ENCODE peak calls at places on chromosomes 12 and 14, in seven cellular contexts. A is Caco-2, D is cardiac muscle cell, C is colonic mucosa, B is NT2/D1, P is fibroblast of the aortic adventitia, I is tibial artery. J is an unnamed sample.

GRCh38 chr12:30026621-30027234 is 243.0 kb upstream of the TMTC1 start:
- DNase-seq in P (peak), C (no peak), A (no peak), D (peak), I (no peak), B (no peak), J (peak)

GRCh38 chr14:36502558-36503508 is 17.2 kb downstream of the NKX2-1 start:
- DNase-seq in D (no peak), I (no peak), C (no peak), A (no peak), P (no peak), B (no peak), J (no peak)

GRCh38 chr14:23206422-23207145 is 23.1 kb upstream of the SLC7A8 start:
- DNase-seq in A (no peak), I (no peak), B (no peak), P (no peak), D (no peak), C (no peak), J (no peak)

GRCh38 chr12:123062682-123063426 is 82.4 kb downstream of the ARL6IP4 start:
- DNase-seq in A (no peak), D (peak), P (peak), I (peak), C (no peak), B (no peak), J (peak)

GRCh38 chr12:15534322-15534721 is 212.0 kb downstream of the PTPRO start:
- DNase-seq in B (no peak), I (no peak), A (no peak), C (no peak), P (peak), D (peak), J (no peak)

GRCh38 chr12:123049398-123050250 is 69.1 kb downstream of the ARL6IP4 start:
- DNase-seq in P (no peak), A (no peak), D (no peak), C (no peak), B (no peak), I (no peak), J (peak)

GRCh38 chr14:97523936-97524335 is 726.8 kb downstream of the VRK1 start:
- DNase-seq in C (no peak), I (no peak), A (no peak), D (no peak), P (no peak), B (peak), J (no peak)

GRCh38 chr12:130847097-130847496 is 8.0 kb upstream of the STX2 start:
- DNase-seq in C (no peak), D (peak), P (no peak), I (no peak), A (no peak), B (no peak), J (peak)

GRCh38 chr12:55899035-55899434 is 28.7 kb downstream of the PYM1 start:
- DNase-seq in I (no peak), P (peak), B (no peak), C (no peak), A (no peak), D (peak), J (peak)

GRCh38 chr14:21098134-21098891 is at the start of gene ZNF219:
- DNase-seq in I (peak), A (peak), D (peak), C (peak), P (peak), B (no peak), J (no peak)

GRCh38 chr12:132445884-132446471 is 44.0 kb upstream of the FBRSL1 start:
- DNase-seq in C (no peak), P (peak), D (peak), B (no peak), A (peak), I (no peak), J (peak)

GRCh38 chr14:74302160-74302628 is 540 bp downstream of the ABCD4 start:
- DNase-seq in B (no peak), I (no peak), D (peak), P (peak), A (no peak), C (no peak), J (peak)

GRCh38 chr14:39154594-39155189 is 15.4 kb downstream of the TRAPPC6B start:
- DNase-seq in A (no peak), P (no peak), C (no peak), I (no peak), D (no peak), B (no peak), J (no peak)

GRCh38 chr12:96710127-96710745 is 196.8 kb upstream of the NEDD1 start:
- DNase-seq in A (peak), B (no peak), P (no peak), D (no peak), I (no peak), C (no peak), J (no peak)

GRCh38 chr12:109734219-109735000 is 20.8 kb downstream of the FAM222A start:
- DNase-seq in P (no peak), A (peak), C (no peak), I (peak), B (peak), D (peak), J (no peak)

GRCh38 chr12:13116259-13116658 is 12.8 kb upstream of the GSG1 start:
- DNase-seq in C (no peak), D (no peak), B (no peak), A (no peak), P (no peak), I (no peak), J (no peak)

GRCh38 chr14:104803916-104804371 is 3.0 kb downstream of the ZBTB42 start:
- DNase-seq in I (no peak), A (no peak), D (no peak), C (no peak), B (no peak), P (no peak), J (no peak)

GRCh38 chr14:44652640-44653039 is 145.6 kb upstream of the FSCB start:
- DNase-seq in D (no peak), I (no peak), B (no peak), A (no peak), C (no peak), P (no peak), J (no peak)

GRCh38 chr14:44649056-44649455 is 142.0 kb upstream of the FSCB start:
- DNase-seq in D (no peak), C (no peak), A (no peak), B (no peak), P (no peak), I (no peak), J (no peak)
- H3K4me3 ChIP-seq in D (no peak), C (no peak), A (no peak), B (no peak), P (no peak), I (no peak), J (no peak)

GRCh38 chr12:24795699-24796385 is 153.1 kb downstream of the BCAT1 start:
- DNase-seq in B (no peak), D (no peak), P (no peak), A (no peak), C (no peak), I (no peak), J (no peak)
- H3K4me3 ChIP-seq in B (no peak), D (no peak), P (no peak), A (no peak), C (peak), I (no peak), J (no peak)

GRCh38 chr12:124568431-124569374 is 1.3 kb upstream of the NCOR2 start:
- DNase-seq in C (peak), I (peak), D (peak), P (peak), B (peak), A (no peak), J (peak)
- H3K4me3 ChIP-seq in C (no peak), I (peak), D (no peak), P (no peak), B (peak), A (peak), J (no peak)

DNA sequence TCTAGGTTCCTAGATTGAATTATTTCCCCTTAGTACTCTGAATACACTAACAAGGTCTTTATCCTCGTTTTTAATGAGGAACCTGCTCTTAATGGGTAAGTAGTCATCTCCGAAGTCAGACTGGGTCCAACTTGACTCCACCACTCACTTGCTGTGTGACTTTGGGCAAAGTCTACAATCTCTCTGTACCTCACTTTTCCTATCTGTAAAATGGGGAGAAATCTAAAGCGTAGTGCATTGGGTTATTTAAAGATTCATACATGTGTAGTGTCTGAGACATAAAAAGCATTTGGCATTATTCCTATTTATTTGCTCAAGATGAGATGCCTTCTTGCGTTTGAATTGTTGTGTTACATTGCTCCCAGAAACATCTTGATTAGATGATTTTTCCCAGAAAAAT is 51.5 kb downstream of the GTF2A1 start:
- DNase-seq in A (no peak), C (no peak), B (no peak), P (no peak), D (no peak), I (no peak), J (no peak)
- H3K4me3 ChIP-seq in A (no peak), C (peak), B (no peak), P (peak), D (peak), I (peak), J (peak)

GRCh38 chr14:54675236-54676125 is 108.6 kb downstream of the SAMD4A start:
- DNase-seq in I (no peak), P (no peak), B (no peak), C (no peak), D (no peak), A (no peak), J (no peak)

GRCh38 chr14:54680636-54681035 is 113.7 kb downstream of the SAMD4A start:
- DNase-seq in A (no peak), C (no peak), P (peak), I (no peak), B (no peak), D (no peak), J (no peak)

GRCh38 chr14:54673193-54674121 is 106.5 kb downstream of the SAMD4A start:
- DNase-seq in I (no peak), A (no peak), B (no peak), C (no peak), D (no peak), P (peak), J (no peak)

GRCh38 chr14:54674342-54674741 is 107.4 kb downstream of the SAMD4A start:
- DNase-seq in C (no peak), D (no peak), I (no peak), P (no peak), B (no peak), A (no peak), J (no peak)

DNA sequence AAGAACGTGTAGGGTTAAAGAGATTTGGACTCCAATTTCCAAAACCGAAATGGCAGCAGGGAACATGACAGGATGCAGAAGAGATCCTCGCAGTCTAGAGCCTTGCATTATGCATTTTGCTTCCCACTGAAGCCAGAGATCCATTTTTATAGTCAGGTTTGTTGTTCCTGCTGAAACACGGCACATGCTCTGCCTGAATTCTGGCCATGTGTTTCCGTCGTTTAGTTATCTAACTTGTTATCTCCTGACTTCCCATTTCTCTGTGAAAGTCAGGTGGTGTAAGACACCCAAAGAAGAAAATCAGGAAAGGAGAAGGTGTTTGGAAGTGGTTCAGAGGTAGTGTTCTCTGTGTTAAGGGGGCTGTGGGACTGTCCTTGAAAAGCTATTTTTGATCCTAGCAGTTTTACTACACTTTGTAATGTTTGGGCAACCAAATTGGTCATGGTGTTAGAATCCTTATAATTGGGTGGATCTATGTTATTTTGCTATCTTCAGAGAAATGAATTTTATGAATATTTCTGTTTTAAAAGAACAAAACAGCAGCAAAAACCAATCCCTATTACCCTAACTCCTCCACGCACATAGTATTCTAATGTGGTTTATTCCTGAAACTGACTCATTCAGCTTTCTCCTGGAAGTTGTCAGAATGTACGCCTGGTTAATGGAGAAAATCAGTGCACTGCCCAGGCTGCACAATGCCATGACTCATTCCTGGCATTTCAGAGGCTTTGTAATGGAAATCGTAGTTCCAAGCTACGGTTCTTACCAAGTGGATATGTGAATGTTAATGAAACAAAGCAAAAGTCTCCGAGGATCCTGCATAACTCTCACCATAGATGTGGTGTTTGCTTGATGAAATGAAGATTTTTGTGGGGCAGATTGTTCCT is 110.1 kb downstream of the SAMD4A start:
- DNase-seq in A (no peak), I (no peak), D (peak), C (no peak), B (peak), P (peak), J (peak)
- H3K4me3 ChIP-seq in A (no peak), I (no peak), D (no peak), C (no peak), B (no peak), P (peak), J (no peak)

DNA sequence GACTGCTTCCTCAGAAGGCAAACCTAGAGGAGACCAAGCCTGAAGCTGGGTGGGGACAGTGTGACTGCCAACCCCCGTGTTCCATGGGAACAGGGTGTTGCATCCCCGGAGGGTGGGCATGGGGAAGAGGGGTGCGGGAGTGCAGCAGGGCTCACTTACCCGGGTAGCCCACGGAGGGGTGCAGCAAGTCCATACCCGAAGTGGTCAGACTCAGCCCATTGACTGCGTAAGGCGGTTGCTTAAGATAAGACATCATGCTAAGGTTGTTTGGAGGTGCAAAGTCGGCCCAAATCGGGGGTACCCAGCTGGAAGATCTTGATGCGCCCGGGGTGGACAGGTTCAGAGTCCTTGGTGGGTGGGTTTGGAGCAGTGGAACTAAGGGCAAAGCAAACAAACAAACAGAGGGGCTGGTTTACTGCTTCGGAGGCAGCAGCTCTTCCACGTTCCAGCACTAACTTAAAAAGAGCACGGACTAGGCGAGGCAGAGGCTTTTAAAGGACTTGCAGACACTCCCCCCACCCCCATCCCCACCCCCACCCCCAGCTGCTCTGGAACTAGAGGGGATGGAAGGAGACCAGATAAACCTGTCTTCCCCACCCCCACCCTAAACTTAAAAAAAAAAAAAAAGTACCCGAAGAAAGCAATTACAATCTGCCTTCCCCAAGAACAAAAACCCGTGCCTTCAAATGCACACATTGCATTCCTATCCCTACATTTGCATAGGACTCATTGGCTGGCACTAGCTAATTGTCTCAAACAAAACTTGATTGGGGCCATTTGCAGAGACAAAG is 4.9 kb downstream of the OTX2 start:
- DNase-seq in D (no peak), B (peak), P (no peak), A (no peak), I (no peak), C (no peak), J (no peak)
- H3K4me3 ChIP-seq in D (no peak), B (peak), P (no peak), A (no peak), I (no peak), C (no peak), J (no peak)

DNA sequence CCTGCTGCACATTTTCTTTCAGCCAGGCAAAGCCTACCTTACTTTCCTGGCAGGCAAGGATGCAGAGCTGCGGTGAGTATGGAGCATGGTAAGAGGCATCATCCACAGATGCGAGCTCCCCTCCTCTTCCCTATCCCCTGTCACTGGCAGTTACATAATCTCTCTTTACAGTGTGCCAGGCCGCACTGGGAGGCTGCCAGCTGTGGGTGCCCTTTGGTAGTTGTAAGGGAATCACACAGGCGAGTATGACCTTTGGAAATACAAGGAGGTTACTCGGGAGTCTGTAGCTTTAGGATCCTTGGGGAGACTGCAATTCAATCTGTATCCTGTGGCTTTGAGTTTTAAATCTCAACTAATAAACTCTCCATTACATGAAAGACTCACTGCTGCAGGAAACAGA is 132.5 kb downstream of the KTN1 start:
- DNase-seq in C (no peak), A (no peak), I (no peak), P (no peak), B (no peak), D (no peak), J (no peak)
- H3K4me3 ChIP-seq in C (no peak), A (no peak), I (no peak), P (no peak), B (no peak), D (no peak), J (no peak)

DNA sequence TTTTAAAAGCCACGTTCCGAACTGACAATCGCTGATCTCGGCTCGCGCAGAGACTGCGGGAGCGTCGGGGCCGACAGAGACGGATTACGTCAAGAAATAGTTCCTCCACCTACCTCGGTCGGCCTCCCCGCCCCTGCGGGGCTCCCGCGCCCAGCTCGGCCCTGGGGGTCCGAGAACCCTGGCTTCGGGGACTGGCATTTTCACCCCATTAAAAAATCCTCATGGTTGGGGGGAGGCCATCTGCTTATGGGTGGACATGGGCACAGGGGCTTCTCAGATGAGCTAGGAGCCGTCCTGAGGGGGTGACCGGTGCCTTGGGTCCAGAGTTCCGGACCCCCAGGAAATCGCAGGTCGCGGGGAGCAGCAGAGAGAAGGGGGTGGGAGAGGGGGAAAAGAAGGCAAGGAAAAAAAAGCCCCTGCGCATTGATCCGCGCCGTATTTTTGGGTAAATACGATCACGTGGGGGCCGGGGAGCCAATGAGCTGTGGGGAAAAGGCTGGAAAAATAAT is 311 bp upstream of the HOXC9 start:
- DNase-seq in C (no peak), A (no peak), P (peak), D (no peak), I (peak), B (no peak), J (peak)
- H3K4me3 ChIP-seq in C (no peak), A (no peak), P (peak), D (no peak), I (peak), B (peak), J (peak)

GRCh38 chr14:25464078-25464477 is 414.1 kb upstream of the STXBP6 start:
- DNase-seq in P (no peak), A (no peak), I (no peak), C (no peak), D (no peak), B (no peak), J (no peak)

GRCh38 chr14:25464772-25465171 is 414.8 kb upstream of the STXBP6 start:
- DNase-seq in I (no peak), D (no peak), P (no peak), B (no peak), A (no peak), C (no peak), J (no peak)

GRCh38 chr14:25461780-25462179 is 411.8 kb upstream of the STXBP6 start:
- DNase-seq in I (no peak), C (no peak), B (no peak), P (no peak), A (no peak), D (no peak), J (no peak)

DNA sequence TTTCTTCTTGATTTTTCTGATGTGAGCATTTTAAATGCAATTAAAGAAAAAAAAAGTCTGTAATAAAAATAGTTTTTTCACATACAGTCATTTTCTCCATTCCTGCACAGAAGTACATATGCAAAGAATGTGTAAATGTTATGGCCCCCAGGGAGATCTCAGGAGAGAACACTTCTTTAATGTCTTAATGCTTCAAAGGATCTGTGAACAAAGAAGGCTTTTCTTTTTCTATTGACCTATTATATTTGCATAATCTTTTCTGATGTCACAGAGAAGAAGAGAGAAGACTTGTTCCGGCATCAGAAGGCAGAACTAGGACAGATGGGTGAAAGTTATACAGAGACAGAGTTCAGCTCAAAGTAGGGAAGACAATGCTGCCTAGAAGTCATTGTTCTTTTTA is 413.5 kb upstream of the STXBP6 start:
- DNase-seq in P (no peak), D (no peak), A (no peak), C (no peak), B (peak), I (no peak), J (no peak)
- H3K4me3 ChIP-seq in P (no peak), D (no peak), A (no peak), C (no peak), B (no peak), I (no peak), J (no peak)

J was measured in foreskin fibroblast.